ENCODE peak calls at places on chromosomes 13 and 19, in eight cellular contexts. X is lower lobe of right lung; B is AG04450; P is psoas muscle; R is CD8-positive, alpha-beta T cell; S is dorsolateral prefrontal cortex; V is upper lobe of right lung; M is heart left ventricle. H is an unnamed sample.

GRCh38 chr13:75316427-75316826 is 165.5 kb downstream of the TBC1D4 start:
- DNase-seq in X (no peak), B (no peak), P (no peak), R (no peak), S (no peak), V (no peak), M (no peak), H (peak; percentile 44)

GRCh38 chr19:508204-509150 is 1.2 kb downstream of the TPGS1 start:
- DNase-seq in X (peak; percentile 46), B (no peak), P (no peak), R (no peak), S (no peak), V (no peak), M (peak; percentile 32), H (no peak)

GRCh38 chr19:6276447-6276846 is 3.3 kb downstream of the MLLT1 start:
- DNase-seq in X (no peak), B (no peak), P (peak; percentile 75), R (no peak), S (no peak), V (peak; percentile 83), M (peak; percentile 65), H (peak; percentile 88)

GRCh38 chr19:38266981-38267597 is 2.7 kb downstream of the SPINT2 start:
- DNase-seq in X (no peak), B (peak; percentile 29), P (no peak), R (no peak), S (no peak), V (no peak), M (no peak), H (no peak)

GRCh38 chr19:5080030-5080644 is 111.2 kb downstream of the KDM4B start:
- DNase-seq in X (no peak), B (no peak), P (no peak), R (no peak), S (no peak), V (no peak), M (no peak), H (no peak)

GRCh38 chr13:30971575-30971974 is 39.1 kb downstream of the TEX26 start:
- DNase-seq in X (no peak), B (no peak), P (no peak), R (no peak), S (no peak), V (no peak), M (no peak), H (no peak)

GRCh38 chr13:110702591-110703526 is 3.1 kb downstream of the CARS2 start:
- DNase-seq in X (no peak), B (no peak), P (peak; percentile 39), R (no peak), S (no peak), V (no peak), M (no peak), H (peak; percentile 18)

GRCh38 chr19:7427944-7428343 is 60.9 kb downstream of the PEX11G start:
- DNase-seq in X (no peak), B (peak; percentile 86), P (no peak), R (no peak), S (no peak), V (no peak), M (no peak), H (no peak)

GRCh38 chr19:10593820-10594637 is 6.9 kb upstream of the AP1M2 start:
- DNase-seq in X (peak; percentile 61), B (no peak), P (no peak), R (no peak), S (peak; percentile 63), V (peak; percentile 69), M (no peak), H (no peak)

GRCh38 chr19:13832096-13832495 is 36.9 kb downstream of the ZSWIM4 start:
- DNase-seq in X (no peak), B (no peak), P (no peak), R (no peak), S (no peak), V (no peak), M (no peak), H (no peak)

GRCh38 chr19:46972301-46972700 is 47.3 kb upstream of the NPAS1 start:
- DNase-seq in X (no peak), B (no peak), P (peak; percentile 52), R (no peak), S (no peak), V (no peak), M (peak; percentile 67), H (peak; percentile 74)

GRCh38 chr19:31518216-31518615 is 169.0 kb upstream of the TSHZ3 start:
- DNase-seq in X (no peak), B (no peak), P (no peak), R (peak; percentile 7), S (no peak), V (no peak), M (no peak), H (no peak)

GRCh38 chr13:84607614-84608013 is 725.3 kb upstream of the SLITRK1 start:
- DNase-seq in X (no peak), B (peak; percentile 50), P (peak; percentile 19), R (no peak), S (peak; percentile 28), V (no peak), M (peak; percentile 29), H (peak; percentile 61)

GRCh38 chr19:29745253-29745652 is 30.2 kb upstream of the C19orf12 start:
- DNase-seq in X (no peak), B (no peak), P (no peak), R (no peak), S (no peak), V (no peak), M (no peak), H (no peak)
- TF ChIP-seq CTCF in X (no peak), B (peak; percentile 21), P (no peak), R (no peak), S (no peak), V (no peak), M (no peak), H (no peak)

GRCh38 chr19:48418317-48419064 is 25.0 kb downstream of the GRIN2D start:
- DNase-seq in X (no peak), B (no peak), P (no peak), R (no peak), S (no peak), V (no peak), M (no peak), H (no peak)
- H3K27ac ChIP-seq in X (no peak overlapping the region), B (no peak overlapping the region), P (no peak overlapping the region), R (no peak overlapping the region), S (no peak overlapping the region), V (no peak overlapping the region), M (no peak overlapping the region), H (no peak overlapping the region)

GRCh38 chr13:106989866-106990265 is 421.9 kb upstream of the ARGLU1 start:
- DNase-seq in X (no peak), B (no peak), P (no peak), R (no peak), S (no peak), V (no peak), M (no peak), H (no peak)

GRCh38 chr13:106990594-106990993 is 422.7 kb upstream of the ARGLU1 start:
- DNase-seq in X (no peak), B (no peak), P (no peak), R (no peak), S (no peak), V (no peak), M (no peak), H (no peak)

GRCh38 chr13:106986033-106986484 is 418.1 kb upstream of the ARGLU1 start:
- DNase-seq in X (no peak), B (no peak), P (no peak), R (no peak), S (no peak), V (no peak), M (no peak), H (peak; percentile 66)

GRCh38 chr13:106986687-106987434 is 418.9 kb upstream of the ARGLU1 start:
- DNase-seq in X (no peak), B (no peak), P (no peak), R (no peak), S (no peak), V (no peak), M (no peak), H (peak; percentile 21)

GRCh38 chr13:106987435-106987800 is 419.5 kb upstream of the ARGLU1 start:
- DNase-seq in X (no peak), B (no peak), P (no peak), R (no peak), S (peak; percentile 31), V (no peak), M (no peak), H (no peak)
- TF ChIP-seq CTCF in X (no peak), B (no peak), P (no peak), R (no peak), S (no peak), V (no peak), M (no peak), H (no peak)

GRCh38 chr19:40445945-40446784 is 2.0 kb upstream of the SERTAD3 start:
- DNase-seq in X (no peak), B (no peak), P (no peak), R (no peak), S (no peak), V (no peak), M (no peak), H (no peak)
- H3K27ac ChIP-seq in X (no peak overlapping the region), B (no peak overlapping the region), P (no peak overlapping the region), R (no peak overlapping the region), S (no peak overlapping the region), V (peak overlapping the region; percentile 36), M (no peak overlapping the region), H (peak overlapping the region; percentile 52)

H was measured in cardiac muscle cell.